ENCODE peak calls at places on chromosomes 16 and 17, in six cellular contexts. L is tibial artery, W is WTC11, X is GM12864, G is fibroblast of pulmonary artery, N is mesothelial cell of epicardium. O is an unnamed sample.

GRCh38 chr17:77146882-77147281 is 6.1 kb downstream of the SEC14L1 start:
- DNase-seq in L (no peak), W (peak), X (no peak), G (no peak), N (no peak), O (no peak)

GRCh38 chr17:57357830-57358426 is 101.6 kb downstream of the MSI2 start:
- DNase-seq in L (no peak), W (no peak), X (peak), G (no peak), N (no peak), O (no peak)

GRCh38 chr17:76539631-76540271 is at the start of gene PRCD:
- DNase-seq in L (peak), W (no peak), X (no peak), G (no peak), N (no peak), O (peak)

GRCh38 chr17:18119938-18120337 is 11.4 kb downstream of the MYO15A start:
- DNase-seq in L (no peak), W (no peak), X (no peak), G (no peak), N (no peak), O (no peak)

GRCh38 chr17:44792276-44792675 is 33.5 kb downstream of the ADAM11 start:
- DNase-seq in L (no peak), W (no peak), X (no peak), G (peak), N (no peak), O (no peak)

GRCh38 chr16:86758932-86759331 is 180.6 kb downstream of the FOXL1 start:
- DNase-seq in L (no peak), W (no peak), X (no peak), G (no peak), N (no peak), O (no peak)

GRCh38 chr17:78113804-78114785 is 14.5 kb downstream of the TMC6 start:
- DNase-seq in L (no peak), W (no peak), X (peak), G (no peak), N (no peak), O (no peak)

GRCh38 chr17:48611681-48612455 is 1.1 kb upstream of the HOXB7 start:
- DNase-seq in L (no peak), W (peak), X (no peak), G (no peak), N (peak), O (no peak)

GRCh38 chr16:67726106-67727034 is 7.3 kb upstream of the GFOD2 start:
- DNase-seq in L (no peak), W (no peak), X (no peak), G (no peak), N (no peak), O (no peak)

GRCh38 chr17:4582691-4583090 is 1.6 kb upstream of the SMTNL2 start:
- DNase-seq in L (no peak), W (no peak), X (no peak), G (no peak), N (no peak), O (no peak)

GRCh38 chr17:75031972-75032895 is 14.5 kb downstream of the ATP5PD start:
- DNase-seq in L (peak), W (peak), X (no peak), G (peak), N (no peak), O (peak)

GRCh38 chr16:7315813-7316212 is 16.8 kb upstream of the RBFOX1 start:
- DNase-seq in L (no peak), W (no peak), X (no peak), G (no peak), N (no peak), O (no peak)

GRCh38 chr17:77032929-77033328 is 107.8 kb upstream of the SEC14L1 start:
- DNase-seq in L (no peak), W (no peak), X (no peak), G (no peak), N (no peak), O (no peak)

GRCh38 chr17:76529224-76529642 is 8.3 kb downstream of the CYGB start:
- DNase-seq in L (peak), W (no peak), X (no peak), G (peak), N (no peak), O (peak)

GRCh38 chr16:2501938-2502900 is 11.5 kb upstream of the ATP6V0C start:
- DNase-seq in L (no peak), W (no peak), X (no peak), G (no peak), N (no peak), O (no peak)

GRCh38 chr16:582614-583331 is 7.1 kb upstream of the RAB40C start:
- DNase-seq in L (no peak), W (peak), X (no peak), G (no peak), N (no peak), O (no peak)

GRCh38 chr17:77208217-77208808 is 67.5 kb downstream of the SEC14L1 start:
- DNase-seq in L (peak), W (peak), X (no peak), G (peak), N (no peak), O (no peak)